ENCODE peak calls at places on chromosomes 11 and 22, in five cellular contexts. F is stimulated activated naive CD8-positive, alpha-beta T cell treated with anti-CD3 and anti-CD28 coated beads, Interleukin-15, Interleukin-2, amounts not matched to agents 100 U/mL and 50 U/mL, for 24 hours; A is activated naive CD8-positive, alpha-beta T cell treated with anti-CD3 and anti-CD28 coated beads, Interleukin-2, amount 50 U/mL, for 24 hours; R is kidney glomerular epithelial cell; K is fibroblast of the aortic adventitia. X is an unnamed sample.

GRCh38 chr11:34855754-34856095 is 60.5 kb downstream of the APIP start:
- DNase-seq in F (no peak), A (no peak), R (no peak), K (no peak), X (no peak)

GRCh38 chr22:50320671-50321325 is 6.0 kb downstream of the DENND6B start:
- DNase-seq in F (no peak), A (no peak), R (no peak), K (no peak), X (no peak)

GRCh38 chr11:94678901-94679300 is 89.3 kb upstream of the AMOTL1 start:
- DNase-seq in F (no peak), A (no peak), R (no peak), K (no peak), X (no peak)

GRCh38 chr11:134682577-134682976 is 270.5 kb upstream of the B3GAT1 start:
- DNase-seq in F (no peak), A (no peak), R (no peak), K (no peak), X (no peak)

GRCh38 chr11:66467756-66468155 is 1.1 kb downstream of the PELI3 start:
- DNase-seq in F (peak; percentile 45), A (peak; percentile 50), R (no peak), K (no peak), X (no peak)

GRCh38 chr11:111944139-111944538 is 7.0 kb downstream of the DIXDC1 start:
- DNase-seq in F (no peak), A (no peak), R (peak; percentile 51), K (peak; percentile 82), X (no peak)

GRCh38 chr11:126739499-126740145 is 260.9 kb downstream of the KIRREL3 start:
- DNase-seq in F (no peak), A (no peak), R (no peak), K (peak; percentile 23), X (no peak)

GRCh38 chr11:102603091-102603490 is 22.0 kb downstream of the MMP20 start:
- DNase-seq in F (no peak), A (no peak), R (peak; percentile 74), K (peak; percentile 47), X (no peak)

GRCh38 chr22:24554316-24555159 is at the start of gene GUCD1:
- DNase-seq in F (peak; percentile 43), A (peak; percentile 39), R (peak; percentile 25), K (peak; percentile 43), X (no peak)

GRCh38 chr11:15667127-15667725 is 552.5 kb downstream of the INSC start:
- DNase-seq in F (no peak), A (no peak), R (no peak), K (peak; percentile 29), X (peak; percentile 30)

GRCh38 chr11:59878482-59878881 is at the start of gene OOSP3:
- DNase-seq in F (no peak), A (no peak), R (no peak), K (no peak), X (no peak)

GRCh38 chr11:18731949-18732821 is 6.2 kb upstream of the IGSF22 start:
- DNase-seq in F (peak; percentile 75), A (peak; percentile 72), R (peak; percentile 35), K (peak; percentile 53), X (no peak)

GRCh38 chr11:76802621-76803020 is 19.5 kb downstream of the TSKU start:
- DNase-seq in F (no peak), A (no peak), R (no peak), K (no peak), X (no peak)

GRCh38 chr11:125105921-125106320 is 5.5 kb downstream of the TMEM218 start:
- DNase-seq in F (no peak), A (no peak), R (no peak), K (no peak), X (no peak)

GRCh38 chr22:39176067-39176621 is 23.7 kb upstream of the CBX7 start:
- DNase-seq in F (no peak), A (no peak), R (peak; percentile 45), K (peak; percentile 57), X (peak; percentile 39)

GRCh38 chr22:48091656-48092223 is 1329.3 kb downstream of the TBC1D22A start:
- DNase-seq in F (no peak), A (no peak), R (no peak), K (no peak), X (no peak)

GRCh38 chr11:64880240-64881001 is 2.0 kb upstream of the EHD1 start:
- DNase-seq in F (no peak), A (peak; percentile 16), R (no peak), K (no peak), X (no peak)

GRCh38 chr11:111603633-111604130 is 1.4 kb downstream of the SIK2 start:
- DNase-seq in F (no peak), A (no peak), R (no peak), K (peak; percentile 38), X (no peak)

GRCh38 chr11:118109231-118109630 is 22.5 kb upstream of the SMIM35 start:
- DNase-seq in F (no peak), A (no peak), R (peak; percentile 5), K (peak; percentile 32), X (peak; percentile 28)

GRCh38 chr22:50436134-50436830 is 38.6 kb downstream of the SBF1 start:
- DNase-seq in F (no peak), A (no peak), R (no peak), K (no peak), X (no peak)

GRCh38 chr11:108853864-108854263 is 189.0 kb downstream of the DDX10 start:
- DNase-seq in F (no peak), A (no peak), R (no peak), K (peak; percentile 25), X (no peak)

GRCh38 chr11:20247540-20248138 is 87.4 kb upstream of the DBX1 start:
- DNase-seq in F (no peak), A (no peak), R (no peak), K (no peak), X (no peak)

GRCh38 chr11:35930466-35930865 is 13.4 kb upstream of the LDLRAD3 start:
- DNase-seq in F (no peak), A (no peak), R (no peak), K (no peak), X (no peak)

GRCh38 chr22:20457506-20458240 is 20.0 kb upstream of the SCARF2 start:
- DNase-seq in F (no peak), A (no peak), R (no peak), K (no peak), X (no peak)

GRCh38 chr11:102464037-102464436 is 11.5 kb upstream of the TMEM123 start:
- DNase-seq in F (no peak), A (no peak), R (no peak), K (no peak), X (no peak)

GRCh38 chr11:117834838-117835443 is 10.4 kb upstream of the FXYD2 start:
- DNase-seq in F (no peak), A (no peak), R (no peak), K (no peak), X (no peak)

GRCh38 chr11:19183641-19184040 is 18.1 kb downstream of the CSRP3 start:
- DNase-seq in F (no peak), A (no peak), R (no peak), K (no peak), X (no peak)

GRCh38 chr11:120388261-120388660 is 52.0 kb downstream of the ARHGEF12 start:
- DNase-seq in F (no peak), A (no peak), R (no peak), K (no peak), X (no peak)

X was measured in HS-5.